ENCODE peak calls at places on chromosomes 12 and 14, in eight cellular contexts. H is T-cell, K is cardiac septum, E is head of caudate nucleus, U is Panc1, Z is NCI-H1092 treated with DMSO at 0.1 percent for 48 hours, S is fibroblast of lung, G is GDM1. J is an unnamed sample.

GRCh38 chr12:27967551-27968054 is 4.9 kb downstream of the PTHLH start:
- DNase-seq in H (no peak), K (no peak), E (no peak), U (no peak), Z (no peak), S (peak), G (no peak), J (no peak)

GRCh38 chr12:7060353-7060954 is at the start of gene C1S:
- DNase-seq in H (no peak), K (no peak), E (no peak), U (no peak), Z (peak), S (peak), G (no peak), J (peak)

GRCh38 chr14:63308723-63309317 is 9.9 kb downstream of the GPHB5 start:
- DNase-seq in H (no peak), K (no peak), E (no peak), U (no peak), Z (peak), S (peak), G (no peak), J (no peak)

GRCh38 chr12:5996459-5996858 is 51.4 kb upstream of the ANO2 start:
- DNase-seq in H (no peak), K (no peak), E (no peak), U (no peak), Z (no peak), S (no peak), G (no peak), J (no peak)

GRCh38 chr14:90132821-90133570 is 71.2 kb downstream of the KCNK13 start:
- DNase-seq in H (no peak), K (no peak), E (no peak), U (no peak), Z (no peak), S (peak), G (no peak), J (no peak)

GRCh38 chr12:108568653-108569154 is 6.3 kb downstream of the ISCU start:
- DNase-seq in H (peak), K (no peak), E (no peak), U (no peak), Z (peak), S (no peak), G (no peak), J (no peak)

GRCh38 chr12:21819678-21820077 is 45.2 kb upstream of the KCNJ8 start:
- DNase-seq in H (no peak), K (no peak), E (no peak), U (no peak), Z (no peak), S (no peak), G (no peak), J (no peak)

GRCh38 chr12:28865776-28866175 is 283.3 kb upstream of the FAR2 start:
- DNase-seq in H (no peak), K (no peak), E (no peak), U (no peak), Z (no peak), S (peak), G (no peak), J (no peak)

GRCh38 chr12:51009038-51009437 is 17.1 kb downstream of the SLC11A2 start:
- DNase-seq in H (peak), K (peak), E (peak), U (no peak), Z (no peak), S (peak), G (no peak), J (no peak)

GRCh38 chr12:87136330-87136976 is 880.3 kb upstream of the MGAT4C start:
- DNase-seq in H (no peak), K (no peak), E (no peak), U (no peak), Z (no peak), S (peak), G (no peak), J (no peak)

GRCh38 chr14:105257464-105257863 is 9.1 kb downstream of the BTBD6 start:
- DNase-seq in H (peak), K (no peak), E (no peak), U (no peak), Z (no peak), S (no peak), G (no peak), J (no peak)

GRCh38 chr14:35416108-35416750 is 11.7 kb upstream of the NFKBIA start:
- DNase-seq in H (peak), K (no peak), E (no peak), U (no peak), Z (no peak), S (peak), G (no peak), J (no peak)

GRCh38 chr12:76714415-76714814 is 49.5 kb upstream of the ZDHHC17 start:
- DNase-seq in H (no peak), K (no peak), E (no peak), U (no peak), Z (no peak), S (no peak), G (no peak), J (no peak)

GRCh38 chr12:76375470-76375869 is 27.3 kb upstream of the BBS10 start:
- DNase-seq in H (no peak), K (no peak), E (no peak), U (no peak), Z (no peak), S (no peak), G (no peak), J (no peak)

GRCh38 chr12:123580772-123581171 is 3.6 kb upstream of the TMED2 start:
- DNase-seq in H (no peak), K (no peak), E (no peak), U (no peak), Z (no peak), S (no peak), G (no peak), J (no peak)

GRCh38 chr12:41189395-41190251 is 1.5 kb downstream of the PDZRN4 start:
- DNase-seq in H (no peak), K (no peak), E (no peak), U (no peak), Z (no peak), S (no peak), G (no peak), J (no peak)

GRCh38 chr12:8681129-8681902 is 16.5 kb upstream of the RIMKLB start:
- DNase-seq in H (no peak), K (no peak), E (no peak), U (no peak), Z (no peak), S (peak), G (no peak), J (no peak)

GRCh38 chr14:39374846-39375245 is 57.4 kb downstream of the FBXO33 start:
- DNase-seq in H (no peak), K (no peak), E (no peak), U (no peak), Z (no peak), S (peak), G (no peak), J (peak)

J was measured in AG09309.